ENCODE peak calls at places on chromosome 11, in ten cellular contexts. One of them, this sample, is unnamed.
A peak's percentile ranks its signal among the peaks of the same experiment; 100 is the strongest.

GRCh38 chr11:70225629-70226582 is 22.8 kb downstream of the FADD start:
- DNase-seq in COLO829: no peak
- DNase-seq in epithelial cell of esophagus: no peak
- DNase-seq in cardiac muscle cell: no peak
- DNase-seq in activated gamma-delta T cell: no peak
- DNase-seq in stimulated activated CD8-positive, alpha-beta memory T cell treated with anti-CD3 and anti-CD28 coated beads, Interleukin-4, amount 100 ng/mL, for 1 hour: no peak
- DNase-seq in A549: no peak
- DNase-seq in HS-5: no peak
- DNase-seq in prostate gland: no peak
- DNase-seq in NCI-H1417: no peak
- DNase-seq in this sample: no peak

GRCh38 chr11:4095509-4096230 is 1.1 kb downstream of the RRM1 start:
- DNase-seq in epithelial cell of esophagus: peak; percentile 87
- DNase-seq in stimulated activated CD8-positive, alpha-beta memory T cell treated with anti-CD3 and anti-CD28 coated beads, Interleukin-4, amount 100 ng/mL, for 1 hour: no peak
- DNase-seq in NCI-H1417: peak; percentile 22
- DNase-seq in cardiac muscle cell: no peak
- DNase-seq in COLO829: no peak
- DNase-seq in HS-5: peak; percentile 42
- DNase-seq in prostate gland: no peak
- DNase-seq in activated gamma-delta T cell: no peak
- DNase-seq in A549: peak; percentile 53
- DNase-seq in this sample: no peak

GRCh38 chr11:38014405-38014804 is 1416.4 kb upstream of the RAG2 start:
- DNase-seq in A549: no peak
- DNase-seq in COLO829: no peak
- DNase-seq in cardiac muscle cell: no peak
- DNase-seq in HS-5: no peak
- DNase-seq in NCI-H1417: no peak
- DNase-seq in stimulated activated CD8-positive, alpha-beta memory T cell treated with anti-CD3 and anti-CD28 coated beads, Interleukin-4, amount 100 ng/mL, for 1 hour: no peak
- DNase-seq in prostate gland: no peak
- DNase-seq in epithelial cell of esophagus: no peak
- DNase-seq in activated gamma-delta T cell: no peak
- DNase-seq in this sample: no peak

GRCh38 chr11:121523581-121524232 is 70.9 kb upstream of the SORL1-AS1 start:
- DNase-seq in COLO829: no peak
- DNase-seq in activated gamma-delta T cell: no peak
- DNase-seq in HS-5: no peak
- DNase-seq in A549: no peak
- DNase-seq in prostate gland: peak; percentile 35
- DNase-seq in cardiac muscle cell: no peak
- DNase-seq in stimulated activated CD8-positive, alpha-beta memory T cell treated with anti-CD3 and anti-CD28 coated beads, Interleukin-4, amount 100 ng/mL, for 1 hour: no peak
- DNase-seq in NCI-H1417: peak; percentile 66
- DNase-seq in epithelial cell of esophagus: no peak
- DNase-seq in this sample: no peak

GRCh38 chr11:13065200-13065787 is 56.2 kb downstream of the RASSF10 start:
- DNase-seq in stimulated activated CD8-positive, alpha-beta memory T cell treated with anti-CD3 and anti-CD28 coated beads, Interleukin-4, amount 100 ng/mL, for 1 hour: no peak
- DNase-seq in cardiac muscle cell: no peak
- DNase-seq in NCI-H1417: no peak
- DNase-seq in A549: no peak
- DNase-seq in epithelial cell of esophagus: no peak
- DNase-seq in prostate gland: no peak
- DNase-seq in HS-5: no peak
- DNase-seq in activated gamma-delta T cell: no peak
- DNase-seq in COLO829: no peak
- DNase-seq in this sample: no peak

GRCh38 chr11:26993965-26994446 is at the start of gene FIBIN:
- DNase-seq in A549: no peak
- DNase-seq in prostate gland: no peak
- DNase-seq in cardiac muscle cell: peak; percentile 74
- DNase-seq in activated gamma-delta T cell: no peak
- DNase-seq in epithelial cell of esophagus: peak; percentile 31
- DNase-seq in COLO829: no peak
- DNase-seq in NCI-H1417: no peak
- DNase-seq in HS-5: no peak
- DNase-seq in stimulated activated CD8-positive, alpha-beta memory T cell treated with anti-CD3 and anti-CD28 coated beads, Interleukin-4, amount 100 ng/mL, for 1 hour: no peak
- DNase-seq in this sample: peak; percentile 77

GRCh38 chr11:90222152-90222458 is 744 bp downstream of the CHORDC1 start:
- DNase-seq in A549: no peak
- DNase-seq in prostate gland: no peak
- DNase-seq in HS-5: no peak
- DNase-seq in NCI-H1417: no peak
- DNase-seq in epithelial cell of esophagus: peak; percentile 2
- DNase-seq in stimulated activated CD8-positive, alpha-beta memory T cell treated with anti-CD3 and anti-CD28 coated beads, Interleukin-4, amount 100 ng/mL, for 1 hour: no peak
- DNase-seq in activated gamma-delta T cell: no peak
- DNase-seq in COLO829: no peak
- DNase-seq in cardiac muscle cell: no peak
- DNase-seq in this sample: no peak

GRCh38 chr11:29173660-29174062 is 843.2 kb downstream of the KCNA4 start:
- DNase-seq in cardiac muscle cell: no peak
- DNase-seq in activated gamma-delta T cell: no peak
- DNase-seq in COLO829: peak; percentile 74
- DNase-seq in HS-5: peak; percentile 78
- DNase-seq in epithelial cell of esophagus: peak; percentile 59
- DNase-seq in prostate gland: no peak
- DNase-seq in A549: peak; percentile 78
- DNase-seq in stimulated activated CD8-positive, alpha-beta memory T cell treated with anti-CD3 and anti-CD28 coated beads, Interleukin-4, amount 100 ng/mL, for 1 hour: no peak
- DNase-seq in NCI-H1417: no peak
- DNase-seq in this sample: no peak

GRCh38 chr11:66050581-66051231 is 1.5 kb upstream of the SF3B2 start:
- DNase-seq in COLO829: no peak
- DNase-seq in cardiac muscle cell: no peak
- DNase-seq in HS-5: no peak
- DNase-seq in epithelial cell of esophagus: no peak
- DNase-seq in NCI-H1417: peak; percentile 32
- DNase-seq in A549: no peak
- DNase-seq in prostate gland: no peak
- DNase-seq in stimulated activated CD8-positive, alpha-beta memory T cell treated with anti-CD3 and anti-CD28 coated beads, Interleukin-4, amount 100 ng/mL, for 1 hour: no peak
- DNase-seq in activated gamma-delta T cell: no peak
- DNase-seq in this sample: peak; percentile 63

GRCh38 chr11:32071811-32072210 is 19.1 kb upstream of the RCN1 start:
- DNase-seq in NCI-H1417: no peak
- DNase-seq in COLO829: peak; percentile 55
- DNase-seq in A549: peak; percentile 41
- DNase-seq in prostate gland: no peak
- DNase-seq in HS-5: no peak
- DNase-seq in epithelial cell of esophagus: peak; percentile 46
- DNase-seq in cardiac muscle cell: peak; percentile 35
- DNase-seq in activated gamma-delta T cell: no peak
- DNase-seq in stimulated activated CD8-positive, alpha-beta memory T cell treated with anti-CD3 and anti-CD28 coated beads, Interleukin-4, amount 100 ng/mL, for 1 hour: no peak
- DNase-seq in this sample: no peak

GRCh38 chr11:62444271-62444833 is 25.5 kb downstream of the SCGB1A1 start:
- DNase-seq in prostate gland: no peak
- DNase-seq in activated gamma-delta T cell: no peak
- DNase-seq in HS-5: no peak
- DNase-seq in cardiac muscle cell: no peak
- DNase-seq in epithelial cell of esophagus: peak; percentile 23
- DNase-seq in A549: no peak
- DNase-seq in NCI-H1417: peak; percentile 41
- DNase-seq in COLO829: peak; percentile 54
- DNase-seq in stimulated activated CD8-positive, alpha-beta memory T cell treated with anti-CD3 and anti-CD28 coated beads, Interleukin-4, amount 100 ng/mL, for 1 hour: no peak
- DNase-seq in this sample: peak; percentile 78

GRCh38 chr11:69131644-69132300 is 24.0 kb upstream of the SMIM38 start:
- DNase-seq in HS-5: peak; percentile 26
- DNase-seq in epithelial cell of esophagus: peak; percentile 88
- DNase-seq in cardiac muscle cell: peak; percentile 90
- DNase-seq in COLO829: peak; percentile 54
- DNase-seq in stimulated activated CD8-positive, alpha-beta memory T cell treated with anti-CD3 and anti-CD28 coated beads, Interleukin-4, amount 100 ng/mL, for 1 hour: no peak
- DNase-seq in NCI-H1417: no peak
- DNase-seq in A549: peak; percentile 86
- DNase-seq in prostate gland: peak; percentile 87
- DNase-seq in activated gamma-delta T cell: no peak
- DNase-seq in this sample: peak; percentile 96

GRCh38 chr11:60563553-60564235 is 48.5 kb downstream of the MS4A13 start:
- DNase-seq in activated gamma-delta T cell: no peak
- DNase-seq in A549: peak; percentile 10
- DNase-seq in epithelial cell of esophagus: peak; percentile 57
- DNase-seq in HS-5: no peak
- DNase-seq in prostate gland: no peak
- DNase-seq in cardiac muscle cell: no peak
- DNase-seq in NCI-H1417: peak; percentile 1
- DNase-seq in stimulated activated CD8-positive, alpha-beta memory T cell treated with anti-CD3 and anti-CD28 coated beads, Interleukin-4, amount 100 ng/mL, for 1 hour: no peak
- DNase-seq in COLO829: peak; percentile 39
- DNase-seq in this sample: peak; percentile 64

This sample was measured in endodermal cell.